ENCODE peak calls at places on chromosomes 3 and 15, in four cellular contexts. A is activated T-helper 2 cell treated with anti-CD3 and anti-CD28 coated beads, Interferon-gamma antibody, Interleukin-2, Interleukin-4, amounts not matched to agents 10 μg/mL and 5 μg/mL and 100 μg/mL, durations not matched to agents 14 hours and 24 hours and 36 hours; I is ovary; D is SW480. Q is an unnamed sample.

GRCh38 chr3:61808526-61808925 is 247.2 kb downstream of the PTPRG start:
- DNase-seq in A (no peak), I (peak; percentile 62), D (no peak), Q (no peak)

GRCh38 chr15:95495033-95495541 is 835.4 kb upstream of the NR2F2 start:
- DNase-seq in I (peak; percentile 43), D (no peak), A (no peak), Q (no peak)

GRCh38 chr3:105997800-105998526 is 129.2 kb upstream of the CBLB start:
- DNase-seq in A (no peak), D (peak; percentile 11), I (no peak), Q (no peak)

GRCh38 chr3:113117511-113118302 is 93.7 kb upstream of the BOC start:
- DNase-seq in I (no peak), A (no peak), D (no peak), Q (no peak)

GRCh38 chr15:40232625-40233070 is 6.2 kb upstream of the PAK6 start:
- DNase-seq in D (no peak), I (no peak), A (no peak), Q (no peak)

GRCh38 chr15:101059381-101060341 is 140.5 kb downstream of the LRRK1 start:
- DNase-seq in D (no peak), I (no peak), A (no peak), Q (no peak)

GRCh38 chr3:152172465-152172864 is 96.3 kb upstream of the MBNL1 start:
- DNase-seq in I (no peak), D (no peak), A (no peak), Q (no peak)

GRCh38 chr3:112629425-112629824 is 11.5 kb downstream of the CCDC80 start:
- DNase-seq in I (peak; percentile 61), A (no peak), D (no peak), Q (no peak)

GRCh38 chr15:91926871-91927270 is 73.4 kb downstream of the SLCO3A1 start:
- DNase-seq in A (no peak), D (no peak), I (no peak), Q (no peak)

GRCh38 chr15:42031211-42031915 is 10.5 kb upstream of the PLA2G4E start:
- DNase-seq in D (no peak), A (no peak), I (no peak), Q (no peak)

GRCh38 chr3:15585111-15585844 is 16.1 kb downstream of the HACL1 start:
- DNase-seq in I (no peak), A (no peak), D (no peak), Q (no peak)

GRCh38 chr15:37084602-37085001 is 15.7 kb downstream of the MEIS2 start:
- DNase-seq in D (no peak), A (no peak), I (no peak), Q (no peak)

GRCh38 chr3:64163755-64164148 is 61.5 kb downstream of the PRICKLE2 start:
- DNase-seq in D (peak; percentile 71), I (no peak), A (no peak), Q (no peak)

GRCh38 chr3:122961146-122961545 is 66.4 kb downstream of the SEMA5B start:
- DNase-seq in I (no peak), A (no peak), D (no peak), Q (no peak)

GRCh38 chr3:109445210-109445609 is 107.9 kb upstream of the DPPA4 start:
- DNase-seq in I (no peak), A (no peak), D (no peak), Q (no peak)

GRCh38 chr15:35491999-35492398 is 54.0 kb downstream of the DPH6 start:
- DNase-seq in A (no peak), D (peak; percentile 1), I (no peak), Q (no peak)